ENCODE peak calls at places on chromosomes 12 and 14, in five cellular contexts. D is A549, H is right lobe of liver, T is uterus, P is tibial artery. U is an unnamed sample.

GRCh38 chr14:64971890-64972785 is at the start of gene RAB15:
- DNase-seq in D (peak; percentile 34), T (peak; percentile 34), P (peak; percentile 66), H (peak; percentile 44), U (peak; percentile 36)

GRCh38 chr12:124928095-124928911 is 13.9 kb upstream of the UBC start:
- DNase-seq in P (peak; percentile 81), D (peak; percentile 88), T (peak; percentile 84), H (peak; percentile 75), U (peak; percentile 88)

GRCh38 chr12:85798122-85798521 is 38.1 kb downstream of the RASSF9 start:
- DNase-seq in D (no peak), H (no peak), T (no peak), P (no peak), U (no peak)

GRCh38 chr12:42143401-42144173 is 1.1 kb downstream of the GXYLT1 start:
- DNase-seq in P (no peak), T (no peak), H (no peak), D (no peak), U (no peak)

GRCh38 chr12:26936559-26937442 is 980 bp downstream of the INTS13 start:
- DNase-seq in D (no peak), P (no peak), T (no peak), H (no peak), U (no peak)

GRCh38 chr14:32709072-32709471 is 229.6 kb upstream of the NPAS3 start:
- DNase-seq in H (no peak), D (no peak), P (peak; percentile 68), T (peak; percentile 27), U (no peak)

GRCh38 chr12:102948941-102949352 is 8.5 kb upstream of the ASCL1 start:
- DNase-seq in T (no peak), H (peak; percentile 58), D (peak; percentile 47), P (no peak), U (peak; percentile 26)

GRCh38 chr12:100427078-100427477 is 46.6 kb upstream of the NR1H4 start:
- DNase-seq in T (no peak), H (no peak), P (no peak), D (peak; percentile 35), U (no peak)

GRCh38 chr14:89388853-89389252 is 28.2 kb downstream of the FOXN3 start:
- DNase-seq in H (no peak), P (no peak), D (no peak), T (no peak), U (peak; percentile 39)

GRCh38 chr14:95025941-95026340 is 131.4 kb downstream of the DICER1 start:
- DNase-seq in H (no peak), P (no peak), T (no peak), D (no peak), U (no peak)

GRCh38 chr14:38808734-38809455 is 294.1 kb downstream of the SEC23A start:
- DNase-seq in T (no peak), D (no peak), H (no peak), P (no peak), U (no peak)

GRCh38 chr12:97167598-97167997 is 260.5 kb downstream of the NEDD1 start:
- DNase-seq in D (no peak), P (no peak), H (no peak), T (no peak), U (no peak)

GRCh38 chr14:96173646-96174475 is 30.8 kb upstream of the BDKRB2 start:
- DNase-seq in D (no peak), T (no peak), H (no peak), P (peak; percentile 39), U (no peak)

GRCh38 chr12:126384029-126384564 is 1318.9 kb downstream of the AACS start:
- DNase-seq in D (no peak), P (no peak), T (no peak), H (no peak), U (no peak)

GRCh38 chr12:10497602-10498001 is 8.1 kb upstream of the EIF2S3B start:
- DNase-seq in H (no peak), T (no peak), P (no peak), D (no peak), U (no peak)

GRCh38 chr12:67993143-67993542 is 3.9 kb downstream of the IFNG-AS1 start:
- DNase-seq in H (no peak), P (no peak), D (no peak), T (no peak), U (no peak)

GRCh38 chr14:81400202-81400678 is at the start of gene STON2:
- DNase-seq in P (no peak), H (peak; percentile 29), T (no peak), D (peak; percentile 16), U (no peak)

GRCh38 chr14:73833024-73833423 is 18.6 kb upstream of the PTGR2 start:
- DNase-seq in P (no peak), D (no peak), H (no peak), T (no peak), U (no peak)

GRCh38 chr12:124481257-124481750 is 86.1 kb downstream of the NCOR2 start:
- DNase-seq in P (no peak), D (no peak), H (no peak), T (no peak), U (peak; percentile 29)

GRCh38 chr12:52946797-52947547 is 1.9 kb upstream of the KRT18 start:
- DNase-seq in P (no peak), D (no peak), H (peak; percentile 55), T (no peak), U (no peak)

GRCh38 chr14:44829021-44829420 is 132.7 kb downstream of the KLHL28 start:
- DNase-seq in T (no peak), D (no peak), H (no peak), P (no peak), U (no peak)

GRCh38 chr12:114684098-114684869 is at the start of gene TBX3:
- DNase-seq in T (peak; percentile 97), D (peak; percentile 97), H (peak; percentile 94), P (peak; percentile 92), U (peak; percentile 96)

GRCh38 chr14:38330262-38330661 is 74.4 kb upstream of the CLEC14A start:
- DNase-seq in T (no peak), H (no peak), P (no peak), D (no peak), U (no peak)

GRCh38 chr12:114812858-114813761 is 129.1 kb upstream of the TBX3 start:
- DNase-seq in P (peak; percentile 6), H (no peak), D (peak; percentile 34), T (peak; percentile 14), U (no peak)

GRCh38 chr12:52952082-52952801 is 3.3 kb downstream of the KRT18 start:
- DNase-seq in P (no peak), D (no peak), T (no peak), H (peak; percentile 49), U (peak; percentile 39)

GRCh38 chr12:25684070-25684469 is 131.0 kb upstream of the LMNTD1 start:
- DNase-seq in D (no peak), H (no peak), T (no peak), P (no peak), U (no peak)

GRCh38 chr14:65101631-65102440 is 481 bp downstream of the MAX start:
- DNase-seq in T (peak; percentile 40), H (peak; percentile 49), P (peak; percentile 69), D (no peak), U (peak; percentile 35)

GRCh38 chr14:81400852-81401251 is 728 bp upstream of the STON2 start:
- DNase-seq in P (peak; percentile 86), T (peak; percentile 22), H (no peak), D (peak; percentile 17), U (no peak)

GRCh38 chr12:3311027-3311402 is 180.0 kb upstream of the PRMT8 start:
- DNase-seq in D (no peak), T (no peak), P (no peak), H (no peak), U (no peak)

GRCh38 chr12:3308063-3308462 is 182.9 kb upstream of the PRMT8 start:
- DNase-seq in P (no peak), D (no peak), T (no peak), H (no peak), U (no peak)

GRCh38 chr12:3311491-3312103 is 179.4 kb upstream of the PRMT8 start:
- DNase-seq in P (no peak), H (no peak), D (no peak), T (no peak), U (no peak)

GRCh38 chr12:3310271-3311026 is 180.6 kb upstream of the PRMT8 start:
- DNase-seq in T (no peak), D (no peak), H (no peak), P (no peak), U (no peak)

DNA sequence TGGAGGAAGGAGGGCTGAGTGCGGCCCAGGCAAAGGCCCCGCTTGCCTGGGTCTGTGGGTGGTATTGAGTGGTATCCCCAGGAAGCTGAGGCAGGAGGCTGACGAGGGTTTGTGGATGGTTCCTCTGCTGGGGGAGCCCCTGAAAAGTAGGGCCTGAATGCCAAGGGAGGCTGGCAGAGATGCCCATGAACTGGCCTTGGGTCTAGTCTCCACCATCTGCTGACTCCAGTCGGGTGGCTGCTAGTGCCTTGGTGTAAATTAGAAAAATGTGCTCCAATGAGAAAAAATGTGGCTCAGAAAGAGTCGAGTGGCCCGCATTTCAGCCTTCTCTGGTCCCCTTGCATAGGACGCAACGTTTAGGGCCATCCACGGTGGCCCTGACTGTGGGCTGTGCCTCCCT is 181.2 kb upstream of the PRMT8 start:
- DNase-seq in D (no peak), H (no peak), P (no peak), T (no peak), U (no peak)
- H3K4me1 ChIP-seq in D (no peaks in the 10 kb centered on the region), H (no peaks in the 10 kb centered on the region), P (no peaks in the 10 kb centered on the region), T (no peaks in the 10 kb centered on the region), U (peaks cover 13% of the 10 kb centered on the region)

DNA sequence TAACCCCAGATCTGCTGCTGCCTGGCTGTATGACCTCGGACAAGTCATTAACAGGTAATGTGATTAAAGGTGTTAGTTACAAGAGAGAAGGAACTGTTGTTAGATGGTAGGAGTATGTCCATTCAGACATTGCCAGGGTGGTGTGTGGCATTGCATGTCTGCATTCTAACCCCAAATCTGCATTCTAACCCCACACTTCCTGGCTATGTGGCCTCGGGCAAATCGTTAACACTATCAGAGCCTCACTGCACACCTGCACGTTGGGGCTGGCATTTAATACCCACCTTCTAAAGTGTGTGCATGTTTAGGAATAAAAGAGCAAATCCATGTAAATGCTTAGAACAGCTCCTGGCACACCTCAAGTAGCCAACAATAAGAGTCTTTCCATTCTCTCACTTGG is 46.4 kb downstream of the CHST11 start:
- DNase-seq in H (no peak), T (no peak), D (no peak), P (no peak), U (no peak)
- TF ChIP-seq CTCF in H (no peak), T (no peak), D (no peak), P (no peak), U (no peak)

DNA sequence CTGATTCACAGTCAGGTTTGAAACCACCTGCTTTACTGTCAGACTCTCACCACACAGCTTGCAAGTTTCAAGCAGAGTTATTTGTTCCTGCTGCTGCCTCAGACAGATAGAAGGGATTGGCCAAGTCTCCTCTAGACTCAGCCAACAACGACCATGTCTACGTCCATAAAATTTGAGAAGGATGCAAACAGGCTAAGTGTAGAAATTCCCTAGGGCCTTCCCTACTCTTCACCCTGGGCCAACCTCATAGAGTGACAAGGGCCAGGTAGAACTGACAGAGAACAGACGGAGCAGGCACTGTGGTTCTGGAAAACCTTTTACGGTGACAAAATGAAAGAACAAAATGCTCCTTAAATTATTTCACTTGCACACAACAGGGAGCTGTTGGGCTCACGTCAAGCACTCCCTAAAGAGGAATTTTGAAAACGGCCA is 39.5 kb downstream of the CLIP1 start:
- DNase-seq in P (no peak), T (no peak), H (no peak), D (no peak), U (no peak)
- H3K4me1 ChIP-seq in P (no peaks in the 10 kb centered on the region), T (peaks cover 6% of the 10 kb centered on the region), H (no peaks in the 10 kb centered on the region), D (no peaks in the 10 kb centered on the region), U (no peaks in the 10 kb centered on the region)

GRCh38 chr12:21428241-21428640 is 9.2 kb upstream of the PYROXD1 start:
- DNase-seq in D (no peak), H (no peak), P (no peak), T (no peak), U (no peak)
- TF ChIP-seq CTCF in D (no peak), H (no peak), P (no peak), T (no peak), U (no peak)